ENCODE peak calls at places on chromosomes 5 and 9, in seven cellular contexts. W is MCF 10A, U is B cell, B is HFF-Myc, N is NCI-H2171, C is GM20000, H is IMR-90. Q is an unnamed sample.

GRCh38 chr5:179161901-179162300 is 101.7 kb downstream of the ZNF354C start:
- DNase-seq in H (no peak), U (no peak), W (no peak), N (no peak), C (no peak), B (no peak), Q (no peak)

GRCh38 chr5:1466631-1467265 is 21.5 kb upstream of the SLC6A3 start:
- DNase-seq in B (no peak), U (no peak), N (no peak), W (no peak), H (no peak), C (no peak), Q (no peak)

GRCh38 chr5:71757590-71758543 is 38.8 kb downstream of the CARTPT start:
- DNase-seq in U (no peak), N (no peak), W (peak; percentile 75), B (peak; percentile 3), H (peak; percentile 71), C (peak; percentile 62), Q (peak; percentile 38)

GRCh38 chr5:115895821-115896220 is 54.1 kb downstream of the AP3S1 start:
- DNase-seq in C (no peak), H (peak; percentile 55), W (no peak), B (no peak), N (no peak), U (no peak), Q (no peak)

GRCh38 chr5:1883120-1883924 is 597 bp upstream of the IRX4 start:
- DNase-seq in H (no peak), C (no peak), W (peak; percentile 58), B (no peak), U (no peak), N (peak; percentile 63), Q (no peak)

GRCh38 chr5:107771926-107772325 is 101.2 kb upstream of the EFNA5 start:
- DNase-seq in B (no peak), W (no peak), C (no peak), H (no peak), N (no peak), U (no peak), Q (no peak)

GRCh38 chr9:120434532-120434931 is 145.4 kb downstream of the CDK5RAP2 start:
- DNase-seq in N (no peak), W (no peak), H (peak; percentile 93), B (no peak), U (no peak), C (no peak), Q (no peak)

GRCh38 chr9:95746408-95747165 is 128.9 kb upstream of the ERCC6L2 start:
- DNase-seq in W (no peak), C (no peak), U (no peak), H (no peak), N (no peak), B (no peak), Q (no peak)

GRCh38 chr9:108674766-108675530 is 180.8 kb downstream of the ACTL7B start:
- DNase-seq in C (no peak), B (no peak), U (no peak), W (no peak), N (no peak), H (no peak), Q (no peak)

GRCh38 chr9:101311759-101312420 is 72.9 kb downstream of the BAAT start:
- DNase-seq in W (peak; percentile 84), C (peak; percentile 54), U (no peak), H (peak; percentile 84), N (peak; percentile 84), B (peak; percentile 83), Q (peak; percentile 44)

GRCh38 chr5:150641006-150641570 is 628 bp downstream of the SYNPO start:
- DNase-seq in H (peak; percentile 77), B (no peak), W (peak; percentile 75), C (no peak), N (no peak), U (no peak), Q (no peak)

GRCh38 chr5:67215592-67216471 is 19.2 kb upstream of the CD180 start:
- DNase-seq in C (peak; percentile 69), H (peak; percentile 13), U (peak; percentile 92), N (no peak), B (no peak), W (no peak), Q (no peak)

GRCh38 chr9:10265102-10265708 is 347.6 kb downstream of the PTPRD start:
- DNase-seq in B (no peak), N (no peak), W (peak; percentile 15), C (no peak), H (peak; percentile 82), U (no peak), Q (no peak)

GRCh38 chr5:132215329-132215728 is 12.3 kb downstream of the P4HA2 start:
- DNase-seq in H (peak; percentile 98), N (no peak), W (peak; percentile 99), B (peak; percentile 91), C (no peak), U (no peak), Q (peak; percentile 97)

GRCh38 chr9:4837126-4837767 is 44.5 kb downstream of the RCL1 start:
- DNase-seq in B (no peak), N (no peak), H (peak; percentile 42), W (peak; percentile 54), U (no peak), C (no peak), Q (no peak)

GRCh38 chr5:83034552-83035181 is 42.5 kb downstream of the TMEM167A start:
- DNase-seq in C (no peak), N (no peak), B (no peak), U (no peak), H (no peak), W (no peak), Q (no peak)

GRCh38 chr9:133139246-133140173 is 18.5 kb upstream of the RALGDS start:
- DNase-seq in C (no peak), N (no peak), W (no peak), H (no peak), U (no peak), B (no peak), Q (no peak)

GRCh38 chr5:5891350-5891749 is 468.9 kb downstream of the ICE1 start:
- DNase-seq in U (no peak), B (no peak), N (no peak), H (no peak), W (peak; percentile 11), C (no peak), Q (no peak)

GRCh38 chr9:92645041-92645440 is 24.9 kb downstream of the IPPK start:
- DNase-seq in U (no peak), B (no peak), N (no peak), C (no peak), H (no peak), W (no peak), Q (no peak)

GRCh38 chr5:118883396-118883795 is 105.0 kb downstream of the DTWD2 start:
- DNase-seq in U (no peak), W (no peak), H (no peak), N (no peak), C (no peak), B (no peak), Q (no peak)

GRCh38 chr9:109411818-109412352 is 86.2 kb downstream of the PTPN3 start:
- DNase-seq in C (peak; percentile 44), U (peak; percentile 62), W (peak; percentile 8), H (peak; percentile 50), N (peak; percentile 16), B (peak; percentile 14), Q (no peak)

GRCh38 chr5:79878721-79879336 is 112.2 kb downstream of the MTX3 start:
- DNase-seq in H (no peak), B (no peak), N (no peak), C (peak; percentile 37), W (peak; percentile 34), U (no peak), Q (no peak)